ENCODE peak calls at places on chromosomes 5 and 9, in nine cellular contexts. F is Jurkat, Clone E6-1; L is cardiac fibroblast; Y is OCI-M1; O is stimulated activated CD4-positive, alpha-beta T cell treated with anti-CD3 and anti-CD28 coated beads, Interleukin-1b, Interleukin-23, amount 100 ng/mL, for 4 hours; C is heart left ventricle; I is Ammon's horn; R is keratinocyte; U is SK-MEL-5. K is an unnamed sample.

GRCh38 chr5:127957701-127958190 is 125.8 kb upstream of the SLC12A2 start:
- DNase-seq in I (no peak), C (no peak), O (no peak), L (no peak), U (no peak), Y (no peak), F (no peak), R (no peak), K (no peak)

GRCh38 chr9:128635266-128636023 is 21.2 kb downstream of the DYNC2I2 start:
- DNase-seq in F (no peak), R (peak), U (peak), C (peak), O (no peak), Y (no peak), L (peak), I (no peak), K (no peak)

GRCh38 chr5:74143724-74144330 is 496.7 kb downstream of the ENC1 start:
- DNase-seq in U (peak), I (peak), F (no peak), L (no peak), Y (no peak), O (no peak), C (no peak), R (no peak), K (no peak)

GRCh38 chr5:174306345-174307030 is 261.0 kb downstream of the NSG2 start:
- DNase-seq in C (no peak), F (no peak), L (no peak), I (no peak), U (no peak), R (no peak), Y (no peak), O (no peak), K (no peak)

GRCh38 chr9:120365386-120365785 is 214.6 kb downstream of the CDK5RAP2 start:
- DNase-seq in L (no peak), C (no peak), I (no peak), R (no peak), F (no peak), Y (no peak), U (no peak), O (no peak), K (no peak)

GRCh38 chr9:89662718-89663246 is 58.0 kb downstream of the GADD45G start:
- DNase-seq in Y (no peak), I (peak), R (no peak), U (no peak), O (no peak), F (no peak), L (no peak), C (no peak), K (no peak)

GRCh38 chr9:132142883-132143282 is 19.0 kb upstream of the NTNG2 start:
- DNase-seq in O (no peak), C (no peak), Y (no peak), R (no peak), L (no peak), F (no peak), I (no peak), U (no peak), K (no peak)

GRCh38 chr9:127417130-127418036 is 6.8 kb upstream of the ZNF79 start:
- DNase-seq in I (no peak), Y (no peak), F (no peak), O (no peak), U (peak), C (no peak), L (no peak), R (peak), K (no peak)

GRCh38 chr5:179413086-179413690 is 67.9 kb upstream of the ADAMTS2 start:
- DNase-seq in O (no peak), R (no peak), Y (no peak), L (no peak), F (no peak), U (no peak), I (no peak), C (no peak), K (no peak)

GRCh38 chr9:7185612-7186011 is 427.8 kb downstream of the KDM4C start:
- DNase-seq in F (no peak), I (no peak), U (no peak), Y (no peak), C (no peak), L (peak), R (peak), O (no peak), K (no peak)

GRCh38 chr5:55986931-55987330 is 7.8 kb downstream of the IL6ST start:
- DNase-seq in L (no peak), F (no peak), I (no peak), C (no peak), O (no peak), R (no peak), U (no peak), Y (no peak), K (no peak)

GRCh38 chr9:73683862-73684591 is 532.4 kb downstream of the ANXA1 start:
- DNase-seq in O (no peak), L (peak), I (peak), C (no peak), U (peak), F (peak), R (peak), Y (peak), K (no peak)

GRCh38 chr9:87850405-87850804 is 32.3 kb upstream of the SPATA31E1 start:
- DNase-seq in L (peak), R (no peak), O (no peak), I (no peak), F (no peak), Y (no peak), C (no peak), U (no peak), K (no peak)

GRCh38 chr9:33029106-33029788 is 4.2 kb downstream of the DNAJA1 start:
- DNase-seq in Y (no peak), F (no peak), C (no peak), L (peak), I (no peak), R (no peak), U (no peak), O (no peak), K (no peak)

K was measured in NCI-H1048.